ENCODE peak calls at places on chromosomes 3 and 15, in four cellular contexts. D, K, F and V are unnamed samples.

GRCh38 chr3:27533718-27534578 is 49.8 kb upstream of the SLC4A7 start:
- DNase-seq in D (no peak), K (peak), F (peak), V (no peak)

GRCh38 chr3:100936931-100937330 is 56.3 kb downstream of the ABI3BP start:
- DNase-seq in D (no peak), K (no peak), F (no peak), V (no peak)

GRCh38 chr3:177440456-177441105 is 243.3 kb upstream of the TBL1XR1 start:
- DNase-seq in D (no peak), K (no peak), F (no peak), V (no peak)

GRCh38 chr15:61935493-61935892 is 124.8 kb downstream of the VPS13C start:
- DNase-seq in D (no peak), K (no peak), F (no peak), V (no peak)

GRCh38 chr3:127171721-127172120 is 21.2 kb upstream of the PRR23E start:
- DNase-seq in D (no peak), K (no peak), F (no peak), V (no peak)

GRCh38 chr3:61914277-61914676 is 352.9 kb downstream of the PTPRG start:
- DNase-seq in D (no peak), K (no peak), F (no peak), V (no peak)

GRCh38 chr3:52415769-52416168 is 29.1 kb downstream of the SEMA3G start:
- DNase-seq in D (no peak), K (no peak), F (no peak), V (no peak)

GRCh38 chr15:50256188-50257041 is 9.1 kb downstream of the HDC start:
- DNase-seq in D (no peak), K (peak), F (no peak), V (no peak)

GRCh38 chr15:38401101-38401500 is 52.8 kb upstream of the FAM98B start:
- DNase-seq in D (no peak), K (peak), F (no peak), V (no peak)

GRCh38 chr15:76345880-76346665 is 9.5 kb downstream of the ISL2 start:
- DNase-seq in D (peak), K (no peak), F (no peak), V (no peak)

GRCh38 chr3:71117572-71118247 is 465.8 kb downstream of the FOXP1 start:
- DNase-seq in D (peak), K (no peak), F (no peak), V (no peak)

GRCh38 chr3:143979813-143980212 is 8.2 kb downstream of the DIPK2A start:
- DNase-seq in D (no peak), K (no peak), F (no peak), V (no peak)
- TF ChIP-seq CTCF in D (no peak), K (no peak), F (no peak), V (no peak)

DNA sequence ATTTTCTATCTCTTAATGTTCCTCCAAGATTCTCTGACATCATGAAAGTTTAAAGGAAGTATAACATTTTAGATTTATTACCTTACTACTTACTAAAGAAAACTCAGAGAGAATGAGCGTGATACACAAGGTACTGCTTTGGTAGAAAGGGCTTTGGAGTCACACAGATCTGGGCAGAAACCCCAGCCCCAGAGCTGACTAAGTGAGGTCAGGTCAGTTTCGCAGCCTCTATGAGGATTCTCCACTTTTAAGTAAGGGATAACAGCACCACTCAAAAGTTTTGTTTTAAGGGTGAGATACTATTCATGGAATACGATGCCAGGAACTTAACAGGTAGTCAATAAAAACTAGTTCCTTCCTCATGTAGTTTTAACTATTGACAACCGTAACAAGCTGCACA is 76.1 kb downstream of the CLDN11 start:
- DNase-seq in D (no peak), K (no peak), F (no peak), V (no peak)
- H3K27ac ChIP-seq in D (no peak), K (no peak), F (no peak), V (no peak)

DNA sequence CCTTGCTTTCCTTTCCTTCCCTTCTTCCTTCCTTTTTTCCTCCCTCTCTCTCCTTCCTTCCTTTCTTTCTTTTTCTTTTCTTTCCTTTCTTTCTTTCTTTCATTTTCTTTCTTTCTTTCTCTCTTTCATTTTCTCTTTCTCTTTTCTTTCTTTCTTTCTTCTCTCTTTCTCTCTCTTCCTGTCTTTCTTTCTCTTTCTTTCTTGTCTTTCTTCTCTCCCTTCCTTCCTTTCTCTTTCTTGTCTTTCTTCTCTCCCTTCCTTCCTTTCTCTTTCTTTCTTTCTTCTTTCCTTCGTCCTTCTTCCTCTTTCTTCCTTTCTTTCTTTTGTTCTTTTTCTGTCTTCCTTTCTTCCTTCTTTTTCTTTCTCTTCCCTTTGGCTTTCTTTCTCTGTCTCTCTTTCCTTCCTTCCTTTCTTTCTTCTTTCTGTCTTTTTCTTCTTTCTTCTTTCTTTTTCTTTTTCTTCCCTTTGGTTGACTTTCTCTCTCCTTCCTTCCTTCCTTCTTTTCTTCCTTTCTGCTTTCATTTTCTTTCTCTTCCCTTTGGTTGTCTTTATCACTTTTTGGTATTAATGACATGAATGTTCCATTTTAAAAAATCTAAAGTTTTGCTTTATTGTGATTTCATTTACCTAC is 496.4 kb upstream of the CBLB start:
- DNase-seq in D (no peak), K (no peak), F (no peak), V (no peak)
- TF ChIP-seq CTCF in D (no peak), K (no peak), F (no peak), V (no peak)

DNA sequence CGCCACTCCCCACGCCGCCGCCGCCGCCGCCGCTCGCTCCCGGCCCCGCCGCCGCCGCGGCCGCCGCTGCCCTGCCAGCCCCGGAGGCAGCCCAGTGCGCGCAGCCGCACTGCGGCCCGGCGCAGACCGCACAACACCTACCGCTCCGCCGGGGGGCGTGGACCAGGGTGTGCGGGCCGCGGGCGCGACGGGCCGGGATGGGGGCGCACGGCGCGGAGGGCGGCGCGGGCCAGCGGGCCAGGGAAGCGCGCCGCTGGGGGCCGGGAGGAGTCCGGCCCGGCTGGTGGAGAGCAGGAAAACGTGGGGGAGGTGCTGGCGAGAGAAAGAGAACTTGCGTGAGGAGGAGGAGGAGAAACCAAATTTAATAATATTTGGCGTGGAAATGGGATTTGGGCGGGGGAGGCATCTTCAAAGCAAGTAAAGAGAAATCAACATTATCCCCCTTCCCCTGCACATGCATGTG is at the start of gene RFX7:
- DNase-seq in D (peak), K (peak), F (peak), V (peak)
- H3K27ac ChIP-seq in D (peak), K (peak), F (peak), V (peak)

GRCh38 chr3:170584585-170585007 is 1.3 kb downstream of the SLC7A14 start:
- DNase-seq in D (peak), K (peak), F (no peak), V (peak)
- TF ChIP-seq CTCF in D (no peak), K (no peak), F (no peak), V (no peak)

GRCh38 chr3:9673082-9673481 is 23.8 kb downstream of the MTMR14 start:
- DNase-seq in D (no peak), K (no peak), F (no peak), V (no peak)

GRCh38 chr3:9669720-9670432 is 20.6 kb downstream of the MTMR14 start:
- DNase-seq in D (no peak), K (peak), F (no peak), V (no peak)

GRCh38 chr3:9673752-9674151 is 24.4 kb downstream of the MTMR14 start:
- DNase-seq in D (no peak), K (no peak), F (no peak), V (no peak)

GRCh38 chr3:9666704-9667445 is 17.6 kb downstream of the MTMR14 start:
- DNase-seq in D (no peak), K (no peak), F (no peak), V (no peak)

DNA sequence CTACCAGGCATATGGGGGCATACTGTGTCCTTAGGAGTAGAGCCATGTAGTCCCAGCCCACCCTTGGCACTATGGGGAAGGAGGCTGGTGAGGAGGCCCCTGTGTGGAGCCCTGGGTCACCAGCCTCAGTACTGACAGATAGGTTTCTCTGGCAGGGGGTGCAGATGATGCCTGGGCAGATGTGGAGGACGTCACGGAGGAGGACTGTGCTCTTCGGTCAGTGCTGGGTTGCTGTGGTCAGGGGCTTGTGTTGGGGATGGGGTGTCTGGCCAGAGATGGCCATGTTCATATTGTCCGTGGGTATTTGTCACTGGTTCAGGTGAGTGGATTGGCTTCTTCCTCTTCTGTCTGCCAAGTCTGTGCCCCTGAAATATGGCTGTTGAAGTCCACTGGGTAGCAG is 20.0 kb downstream of the MTMR14 start:
- DNase-seq in D (no peak), K (no peak), F (no peak), V (no peak)
- H3K27ac ChIP-seq in D (no peak), K (no peak), F (peak), V (no peak)

GRCh38 chr3:169002689-169003088 is 660.8 kb downstream of the MECOM start:
- DNase-seq in D (no peak), K (no peak), F (no peak), V (no peak)

GRCh38 chr3:169008772-169009358 is 654.6 kb downstream of the MECOM start:
- DNase-seq in D (no peak), K (no peak), F (no peak), V (no peak)

DNA sequence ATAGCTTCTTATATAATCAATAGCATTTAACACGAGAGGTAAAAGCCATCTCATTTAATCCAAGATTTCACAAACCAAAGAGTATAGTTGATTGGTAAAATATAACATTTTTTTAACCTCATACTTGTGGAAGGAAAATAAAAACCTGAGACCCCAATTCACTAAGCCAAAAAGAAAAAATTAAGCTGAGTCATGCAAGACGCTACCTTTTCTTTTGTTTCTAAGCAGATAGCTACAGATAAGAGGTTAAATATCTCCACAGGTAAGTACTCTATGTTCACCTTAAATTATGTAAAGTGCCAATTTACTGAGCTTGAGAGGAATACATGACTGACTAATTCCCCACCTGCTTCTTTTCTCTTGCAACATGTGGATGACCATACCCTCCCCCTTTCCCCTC is 656.4 kb downstream of the MECOM start:
- DNase-seq in D (no peak), K (no peak), F (no peak), V (no peak)
- TF ChIP-seq CTCF in D (no peak), K (no peak), F (no peak), V (no peak)

GRCh38 chr3:183446838-183447205 is 18.4 kb upstream of the MCF2L2 start:
- DNase-seq in D (no peak), K (no peak), F (no peak), V (no peak)
- H3K27ac ChIP-seq in D (peak), K (peak), F (peak), V (no peak)

DNA sequence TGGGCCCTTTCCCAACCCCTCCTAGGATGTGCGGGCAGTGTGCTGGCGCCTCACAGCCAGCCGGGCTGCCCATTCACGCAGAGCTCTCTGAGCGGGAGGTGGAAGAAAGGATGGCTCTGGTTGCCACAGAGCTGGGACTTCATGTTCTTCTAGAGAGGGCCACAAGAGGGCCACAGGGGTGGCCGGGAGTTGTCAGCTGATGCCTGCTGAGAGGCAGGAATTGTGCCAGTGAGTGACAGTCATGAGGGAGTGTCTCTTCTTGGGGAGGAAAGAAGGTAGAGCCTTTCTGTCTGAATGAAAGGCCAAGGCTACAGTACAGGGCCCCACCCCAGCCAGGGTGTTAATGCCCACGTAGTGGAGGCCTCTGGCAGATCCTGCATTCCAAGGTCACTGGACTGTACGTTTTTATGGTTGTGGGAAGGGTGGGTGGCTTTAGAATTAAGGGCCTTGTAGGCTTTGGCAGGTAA is 8.3 kb downstream of the FAM131A start:
- DNase-seq in D (no peak), K (peak), F (no peak), V (no peak)
- TF ChIP-seq CTCF in D (peak), K (peak), F (no peak), V (peak)

DNA sequence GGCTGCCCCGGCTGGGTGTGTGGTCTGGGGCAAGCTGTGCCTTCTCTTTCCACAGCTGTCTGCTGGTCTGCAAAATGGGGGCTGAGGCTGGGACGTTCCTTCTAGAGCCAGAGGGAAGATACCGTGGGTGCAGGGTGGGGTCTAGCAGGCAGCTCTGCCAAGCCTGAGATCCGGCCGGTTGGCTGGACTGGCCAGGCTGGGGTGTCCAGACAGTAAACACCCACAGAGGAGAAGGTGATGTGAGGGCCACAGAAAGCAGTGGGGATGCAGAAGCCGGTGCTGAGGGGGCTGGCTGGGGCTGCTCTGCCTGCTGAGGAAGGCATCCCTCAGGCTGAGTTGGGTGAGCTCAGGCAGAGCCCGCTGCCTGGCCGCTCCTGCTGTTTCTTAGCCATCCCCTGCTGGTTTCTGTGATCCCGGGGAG is 46.1 kb downstream of the FBLN2 start:
- DNase-seq in D (peak), K (no peak), F (no peak), V (no peak)
- H3K27ac ChIP-seq in D (no peak), K (no peak), F (no peak), V (no peak)